ENCODE peak calls at places on chromosomes 6 and 20, in five cellular contexts. S, V, E, U and Z are unnamed samples.

GRCh38 chr6:13248953-13249432 is 79.3 kb downstream of the TBC1D7 start:
- DNase-seq in V (no peak), E (no peak), S (no peak), U (no peak), Z (no peak)

GRCh38 chr6:21033575-21034026 is 499.3 kb downstream of the CDKAL1 start:
- DNase-seq in E (no peak), V (no peak), S (peak; percentile 75), U (no peak), Z (no peak)

GRCh38 chr6:45718901-45719300 is 296.8 kb downstream of the CLIC5 start:
- DNase-seq in U (no peak), V (no peak), E (no peak), S (no peak), Z (no peak)

GRCh38 chr6:148866657-148867268 is 119.9 kb downstream of the UST start:
- DNase-seq in S (no peak), V (no peak), U (no peak), E (no peak), Z (no peak)

GRCh38 chr6:85355816-85356215 is 94.1 kb upstream of the NT5E start:
- DNase-seq in S (no peak), V (no peak), U (no peak), E (no peak), Z (no peak)

GRCh38 chr6:41640436-41640835 is 2.2 kb downstream of the MDFI start:
- DNase-seq in E (no peak), S (peak; percentile 58), V (no peak), U (no peak), Z (no peak)

GRCh38 chr20:44643596-44644383 is 7.7 kb downstream of the ADA start:
- DNase-seq in U (peak; percentile 41), V (peak; percentile 82), S (peak; percentile 89), E (peak; percentile 62), Z (peak; percentile 99)

GRCh38 chr20:34618676-34619075 is 58.2 kb downstream of the PIGU start:
- DNase-seq in U (no peak), S (no peak), V (no peak), E (no peak), Z (no peak)

GRCh38 chr6:107082045-107082444 is 33.3 kb downstream of the BEND3 start:
- DNase-seq in V (no peak), S (no peak), U (peak; percentile 55), E (no peak), Z (no peak)

GRCh38 chr6:53741001-53741400 is 53.8 kb upstream of the LRRC1 start:
- DNase-seq in E (no peak), U (no peak), S (no peak), V (no peak), Z (no peak)

GRCh38 chr6:169726963-169727362 is 2.7 kb upstream of the PHF10 start:
- DNase-seq in U (no peak), S (no peak), V (no peak), E (no peak), Z (no peak)

GRCh38 chr6:71465096-71465495 is 176.5 kb downstream of the OGFRL1 start:
- DNase-seq in U (no peak), V (no peak), E (no peak), S (no peak), Z (no peak)

GRCh38 chr6:144493035-144493910 is 208.1 kb downstream of the UTRN start:
- DNase-seq in E (no peak), U (no peak), V (no peak), S (no peak), Z (no peak)

GRCh38 chr20:13220857-13221297 is at the start of gene ISM1:
- DNase-seq in E (peak; percentile 17), U (peak; percentile 36), V (peak; percentile 77), S (peak; percentile 84), Z (peak; percentile 35)

GRCh38 chr6:386688-387266 is 4.8 kb upstream of the IRF4 start:
- DNase-seq in U (no peak), S (no peak), V (no peak), E (no peak), Z (no peak)

GRCh38 chr6:166784691-166785090 is 157.6 kb upstream of the RPS6KA2 start:
- DNase-seq in U (no peak), S (peak; percentile 22), E (no peak), V (no peak), Z (no peak)

GRCh38 chr20:37976862-37977261 is 56.4 kb downstream of the TTI1 start:
- DNase-seq in V (no peak), S (no peak), U (peak; percentile 25), E (no peak), Z (no peak)

GRCh38 chr6:103139377-103139776 is 1720.3 kb downstream of the HACE1 start:
- DNase-seq in S (peak; percentile 43), E (no peak), U (no peak), V (no peak), Z (no peak)

GRCh38 chr6:79710127-79710526 is 79.0 kb downstream of the SH3BGRL2 start:
- DNase-seq in S (no peak), V (no peak), U (no peak), E (no peak), Z (no peak)

GRCh38 chr20:33731693-33732165 is at the start of gene ZNF341:
- DNase-seq in S (peak; percentile 96), V (peak; percentile 96), E (peak; percentile 83), U (peak; percentile 96), Z (peak; percentile 89)

GRCh38 chr6:102907181-102907580 is 1513.7 kb downstream of the GRIK2 start:
- DNase-seq in V (no peak), U (no peak), E (no peak), S (no peak), Z (no peak)

GRCh38 chr6:16676978-16677377 is 84.3 kb downstream of the ATXN1 start:
- DNase-seq in U (no peak), V (no peak), S (no peak), E (no peak), Z (peak; percentile 41)

GRCh38 chr6:2790588-2790987 is 25.4 kb downstream of the WRNIP1 start:
- DNase-seq in V (no peak), S (no peak), E (no peak), U (peak; percentile 29), Z (peak; percentile 20)

GRCh38 chr20:53934421-53935352 is 135.7 kb downstream of the BCAS1 start:
- DNase-seq in S (no peak), V (no peak), E (no peak), U (no peak), Z (peak; percentile 80)

GRCh38 chr6:131367206-131367873 is 205.7 kb upstream of the ARG1 start:
- DNase-seq in V (no peak), U (no peak), E (no peak), S (no peak), Z (no peak)

GRCh38 chr6:17093692-17094091 is 8.2 kb upstream of the STMND1 start:
- DNase-seq in V (no peak), U (peak; percentile 27), S (no peak), E (no peak), Z (peak; percentile 12)

GRCh38 chr6:13194852-13195251 is 133.5 kb downstream of the TBC1D7 start:
- DNase-seq in V (no peak), U (peak; percentile 22), E (no peak), S (no peak), Z (peak; percentile 82)

GRCh38 chr6:165571721-165572132 is 91.3 kb downstream of the PDE10A start:
- DNase-seq in V (no peak), S (no peak), U (peak; percentile 10), E (no peak), Z (no peak)

GRCh38 chr20:3101737-3102574 is 17.4 kb upstream of the AVP start:
- DNase-seq in S (no peak), U (no peak), E (peak; percentile 21), V (peak; percentile 82), Z (no peak)

GRCh38 chr20:37394543-37395410 is 48.8 kb downstream of the SRC start:
- DNase-seq in E (no peak), S (peak; percentile 47), U (no peak), V (no peak), Z (no peak)